ENCODE peak calls at places on chromosomes 3 and 15, in ten cellular contexts. One of them, this sample, is unnamed.

GRCh38 chr3:50268276-50268675 is 671 bp upstream of the SEMA3B start:
- DNase-seq in psoas muscle: no peak
- DNase-seq in heart left ventricle: no peak
- DNase-seq in suprapubic skin: no peak
- DNase-seq in CD8-positive, alpha-beta memory T cell: no peak
- DNase-seq in left lung: no peak
- DNase-seq in transverse colon: no peak
- DNase-seq in lower lobe of right lung: no peak
- DNase-seq in colonic mucosa: no peak
- DNase-seq in naive thymus-derived CD4-positive, alpha-beta T cell: no peak
- DNase-seq in this sample: no peak

GRCh38 chr15:37136666-37137065 is 36.3 kb upstream of the MEIS2 start:
- DNase-seq in psoas muscle: no peak
- DNase-seq in left lung: no peak
- DNase-seq in lower lobe of right lung: no peak
- DNase-seq in heart left ventricle: no peak
- DNase-seq in transverse colon: no peak
- DNase-seq in CD8-positive, alpha-beta memory T cell: no peak
- DNase-seq in suprapubic skin: no peak
- DNase-seq in naive thymus-derived CD4-positive, alpha-beta T cell: no peak
- DNase-seq in colonic mucosa: no peak
- DNase-seq in this sample: no peak

GRCh38 chr15:66043264-66043663 is 174.0 kb downstream of the RAB11A start:
- DNase-seq in psoas muscle: no peak
- DNase-seq in suprapubic skin: no peak
- DNase-seq in CD8-positive, alpha-beta memory T cell: no peak
- DNase-seq in lower lobe of right lung: no peak
- DNase-seq in naive thymus-derived CD4-positive, alpha-beta T cell: no peak
- DNase-seq in heart left ventricle: no peak
- DNase-seq in transverse colon: peak; percentile 36
- DNase-seq in colonic mucosa: peak; percentile 46
- DNase-seq in left lung: no peak
- DNase-seq in this sample: no peak

GRCh38 chr3:79148786-79149185 is 619.0 kb downstream of the ROBO1 start:
- DNase-seq in transverse colon: no peak
- DNase-seq in naive thymus-derived CD4-positive, alpha-beta T cell: no peak
- DNase-seq in psoas muscle: no peak
- DNase-seq in lower lobe of right lung: no peak
- DNase-seq in colonic mucosa: no peak
- DNase-seq in CD8-positive, alpha-beta memory T cell: no peak
- DNase-seq in heart left ventricle: no peak
- DNase-seq in suprapubic skin: no peak
- DNase-seq in left lung: no peak
- DNase-seq in this sample: no peak

GRCh38 chr15:63323798-63324651 is 46.6 kb downstream of the APH1B start:
- DNase-seq in naive thymus-derived CD4-positive, alpha-beta T cell: no peak
- DNase-seq in psoas muscle: no peak
- DNase-seq in heart left ventricle: no peak
- DNase-seq in transverse colon: no peak
- DNase-seq in lower lobe of right lung: no peak
- DNase-seq in colonic mucosa: no peak
- DNase-seq in suprapubic skin: no peak
- DNase-seq in CD8-positive, alpha-beta memory T cell: no peak
- DNase-seq in left lung: no peak
- DNase-seq in this sample: peak; percentile 71

GRCh38 chr15:75349851-75350588 is 3.2 kb downstream of the NEIL1 start:
- DNase-seq in colonic mucosa: peak; percentile 34
- DNase-seq in CD8-positive, alpha-beta memory T cell: peak; percentile 91
- DNase-seq in psoas muscle: no peak
- DNase-seq in suprapubic skin: no peak
- DNase-seq in lower lobe of right lung: peak; percentile 64
- DNase-seq in heart left ventricle: no peak
- DNase-seq in naive thymus-derived CD4-positive, alpha-beta T cell: peak; percentile 86
- DNase-seq in transverse colon: peak; percentile 66
- DNase-seq in left lung: peak; percentile 85
- DNase-seq in this sample: no peak

GRCh38 chr15:36832792-36833191 is 253.4 kb downstream of the CDIN1 start:
- DNase-seq in colonic mucosa: no peak
- DNase-seq in naive thymus-derived CD4-positive, alpha-beta T cell: no peak
- DNase-seq in heart left ventricle: no peak
- DNase-seq in suprapubic skin: no peak
- DNase-seq in lower lobe of right lung: no peak
- DNase-seq in left lung: no peak
- DNase-seq in transverse colon: no peak
- DNase-seq in CD8-positive, alpha-beta memory T cell: no peak
- DNase-seq in psoas muscle: no peak
- DNase-seq in this sample: no peak

GRCh38 chr15:95169701-95170459 is 938.5 kb downstream of the MCTP2 start:
- DNase-seq in transverse colon: peak; percentile 43
- DNase-seq in psoas muscle: peak; percentile 40
- DNase-seq in heart left ventricle: no peak
- DNase-seq in CD8-positive, alpha-beta memory T cell: no peak
- DNase-seq in naive thymus-derived CD4-positive, alpha-beta T cell: no peak
- DNase-seq in lower lobe of right lung: no peak
- DNase-seq in suprapubic skin: peak; percentile 87
- DNase-seq in left lung: peak; percentile 39
- DNase-seq in colonic mucosa: no peak
- DNase-seq in this sample: no peak

GRCh38 chr3:5389057-5389456 is 201.6 kb downstream of the EDEM1 start:
- DNase-seq in naive thymus-derived CD4-positive, alpha-beta T cell: no peak
- DNase-seq in CD8-positive, alpha-beta memory T cell: no peak
- DNase-seq in transverse colon: no peak
- DNase-seq in left lung: no peak
- DNase-seq in suprapubic skin: no peak
- DNase-seq in lower lobe of right lung: no peak
- DNase-seq in psoas muscle: no peak
- DNase-seq in colonic mucosa: no peak
- DNase-seq in heart left ventricle: no peak
- DNase-seq in this sample: no peak

GRCh38 chr15:93072440-93073394 is 16.3 kb downstream of the RGMA start:
- DNase-seq in suprapubic skin: no peak
- DNase-seq in left lung: peak; percentile 91
- DNase-seq in CD8-positive, alpha-beta memory T cell: no peak
- DNase-seq in transverse colon: peak; percentile 63
- DNase-seq in heart left ventricle: peak; percentile 89
- DNase-seq in psoas muscle: peak; percentile 90
- DNase-seq in lower lobe of right lung: peak; percentile 82
- DNase-seq in naive thymus-derived CD4-positive, alpha-beta T cell: no peak
- DNase-seq in colonic mucosa: peak; percentile 65
- DNase-seq in this sample: no peak

GRCh38 chr3:62319570-62320243 is 53.6 kb downstream of the FEZF2 start:
- DNase-seq in naive thymus-derived CD4-positive, alpha-beta T cell: no peak
- DNase-seq in left lung: no peak
- DNase-seq in heart left ventricle: no peak
- DNase-seq in CD8-positive, alpha-beta memory T cell: no peak
- DNase-seq in suprapubic skin: no peak
- DNase-seq in lower lobe of right lung: no peak
- DNase-seq in transverse colon: no peak
- DNase-seq in psoas muscle: no peak
- DNase-seq in colonic mucosa: no peak
- DNase-seq in this sample: no peak

GRCh38 chr3:79461129-79461792 is 306.5 kb downstream of the ROBO1 start:
- DNase-seq in naive thymus-derived CD4-positive, alpha-beta T cell: no peak
- DNase-seq in transverse colon: no peak
- DNase-seq in colonic mucosa: no peak
- DNase-seq in left lung: no peak
- DNase-seq in heart left ventricle: no peak
- DNase-seq in CD8-positive, alpha-beta memory T cell: no peak
- DNase-seq in psoas muscle: no peak
- DNase-seq in suprapubic skin: no peak
- DNase-seq in lower lobe of right lung: no peak
- DNase-seq in this sample: no peak

DNA sequence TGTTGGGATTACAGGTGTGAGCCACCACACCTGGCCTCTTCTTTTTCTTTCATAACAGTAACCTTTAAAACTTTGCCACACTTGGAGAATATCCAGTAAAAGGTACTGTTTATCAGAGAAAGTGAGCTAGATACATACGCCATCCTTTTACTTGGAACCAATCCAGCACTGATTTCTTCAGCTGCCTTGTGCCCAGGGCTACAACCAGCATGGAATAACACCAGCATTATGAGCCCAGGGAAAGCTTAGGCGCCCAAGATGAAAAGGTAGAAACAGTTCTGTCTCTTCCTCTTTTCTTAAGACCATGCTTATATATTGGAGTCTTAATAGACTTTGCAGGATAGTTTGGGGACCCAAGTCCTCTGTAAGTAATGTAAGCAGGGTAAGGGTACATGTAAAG is 8.4 kb downstream of the SKIC8 start:
- DNase-seq in left lung: no peak
- DNase-seq in CD8-positive, alpha-beta memory T cell: no peak
- DNase-seq in suprapubic skin: no peak
- DNase-seq in naive thymus-derived CD4-positive, alpha-beta T cell: no peak
- DNase-seq in psoas muscle: no peak
- DNase-seq in lower lobe of right lung: no peak
- DNase-seq in colonic mucosa: no peak
- DNase-seq in heart left ventricle: no peak
- DNase-seq in transverse colon: no peak
- DNase-seq in this sample: no peak
- H3K36me3 ChIP-seq in left lung: peaks cover 75% of the 10 kb centered on the region
- H3K36me3 ChIP-seq in CD8-positive, alpha-beta memory T cell: peaks cover 33% of the 10 kb centered on the region
- H3K36me3 ChIP-seq in suprapubic skin: peaks cover 58% of the 10 kb centered on the region
- H3K36me3 ChIP-seq in naive thymus-derived CD4-positive, alpha-beta T cell: peaks cover 5% of the 10 kb centered on the region
- H3K36me3 ChIP-seq in psoas muscle: peaks cover 82% of the 10 kb centered on the region
- H3K36me3 ChIP-seq in lower lobe of right lung: peaks cover 86% of the 10 kb centered on the region
- H3K36me3 ChIP-seq in colonic mucosa: no peaks in the 10 kb centered on the region
- H3K36me3 ChIP-seq in heart left ventricle: peaks cover 87% of the 10 kb centered on the region
- H3K36me3 ChIP-seq in transverse colon: peaks cover 6% of the 10 kb centered on the region
- H3K36me3 ChIP-seq in this sample: no peaks in the 10 kb centered on the region

GRCh38 chr3:126312326-126312725 is 44.9 kb downstream of the KLF15 start:
- DNase-seq in left lung: peak; percentile 12
- DNase-seq in psoas muscle: no peak
- DNase-seq in transverse colon: no peak
- DNase-seq in heart left ventricle: no peak
- DNase-seq in lower lobe of right lung: no peak
- DNase-seq in naive thymus-derived CD4-positive, alpha-beta T cell: no peak
- DNase-seq in suprapubic skin: peak; percentile 56
- DNase-seq in colonic mucosa: no peak
- DNase-seq in CD8-positive, alpha-beta memory T cell: no peak
- DNase-seq in this sample: no peak
- H3K27ac ChIP-seq in left lung: no peak overlapping the region
- H3K27ac ChIP-seq in psoas muscle: no peak overlapping the region
- H3K27ac ChIP-seq in transverse colon: no peak overlapping the region
- H3K27ac ChIP-seq in heart left ventricle: no peak overlapping the region
- H3K27ac ChIP-seq in lower lobe of right lung: no peak overlapping the region
- H3K27ac ChIP-seq in naive thymus-derived CD4-positive, alpha-beta T cell: no peak overlapping the region
- H3K27ac ChIP-seq in suprapubic skin: no peak overlapping the region
- H3K27ac ChIP-seq in colonic mucosa: no peak overlapping the region
- H3K27ac ChIP-seq in CD8-positive, alpha-beta memory T cell: no peak overlapping the region
- H3K27ac ChIP-seq in this sample: no peak overlapping the region

DNA sequence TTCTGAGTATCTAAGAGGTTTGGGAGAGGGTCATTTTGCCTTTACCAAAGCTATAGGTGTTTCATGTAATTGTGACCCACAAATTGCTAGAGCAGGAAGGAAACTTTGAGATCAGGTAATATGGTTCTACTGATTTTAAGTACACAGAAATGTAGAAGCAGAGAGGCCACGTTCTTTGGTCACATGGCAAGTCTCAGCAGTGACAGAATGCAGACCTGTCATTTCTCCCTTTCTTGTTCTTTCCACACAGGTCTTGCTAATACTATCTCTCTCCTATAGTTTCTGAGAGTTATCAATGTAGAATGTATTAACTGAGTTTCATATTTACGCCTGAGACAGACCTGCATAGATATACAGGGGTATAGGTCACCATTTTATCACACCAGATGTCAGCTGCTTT is 10.9 kb upstream of the RTP1 start:
- DNase-seq in CD8-positive, alpha-beta memory T cell: no peak
- DNase-seq in colonic mucosa: no peak
- DNase-seq in naive thymus-derived CD4-positive, alpha-beta T cell: no peak
- DNase-seq in left lung: no peak
- DNase-seq in heart left ventricle: no peak
- DNase-seq in psoas muscle: no peak
- DNase-seq in suprapubic skin: no peak
- DNase-seq in lower lobe of right lung: no peak
- DNase-seq in transverse colon: no peak
- DNase-seq in this sample: no peak
- H3K4me1 ChIP-seq in CD8-positive, alpha-beta memory T cell: no peaks in the 10 kb centered on the region
- H3K4me1 ChIP-seq in colonic mucosa: no peaks in the 10 kb centered on the region
- H3K4me1 ChIP-seq in naive thymus-derived CD4-positive, alpha-beta T cell: no peaks in the 10 kb centered on the region
- H3K4me1 ChIP-seq in left lung: no peaks in the 10 kb centered on the region
- H3K4me1 ChIP-seq in heart left ventricle: peaks cover 8% of the 10 kb centered on the region
- H3K4me1 ChIP-seq in psoas muscle: peaks cover 24% of the 10 kb centered on the region
- H3K4me1 ChIP-seq in suprapubic skin: peaks cover 8% of the 10 kb centered on the region
- H3K4me1 ChIP-seq in lower lobe of right lung: no peaks in the 10 kb centered on the region
- H3K4me1 ChIP-seq in transverse colon: peaks cover 4% of the 10 kb centered on the region
- H3K4me1 ChIP-seq in this sample: no peaks in the 10 kb centered on the region

GRCh38 chr15:81196576-81197254 is at the start of gene IL16:
- DNase-seq in left lung: no peak
- DNase-seq in suprapubic skin: no peak
- DNase-seq in naive thymus-derived CD4-positive, alpha-beta T cell: no peak
- DNase-seq in CD8-positive, alpha-beta memory T cell: no peak
- DNase-seq in psoas muscle: no peak
- DNase-seq in colonic mucosa: no peak
- DNase-seq in transverse colon: no peak
- DNase-seq in heart left ventricle: no peak
- DNase-seq in lower lobe of right lung: no peak
- DNase-seq in this sample: no peak

GRCh38 chr15:81195339-81195864 is 1.3 kb upstream of the IL16 start:
- DNase-seq in naive thymus-derived CD4-positive, alpha-beta T cell: no peak
- DNase-seq in transverse colon: no peak
- DNase-seq in suprapubic skin: peak; percentile 43
- DNase-seq in CD8-positive, alpha-beta memory T cell: no peak
- DNase-seq in colonic mucosa: no peak
- DNase-seq in heart left ventricle: no peak
- DNase-seq in psoas muscle: no peak
- DNase-seq in lower lobe of right lung: no peak
- DNase-seq in left lung: no peak
- DNase-seq in this sample: no peak

GRCh38 chr15:81199031-81199779 is 2.5 kb downstream of the IL16 start:
- DNase-seq in suprapubic skin: no peak
- DNase-seq in colonic mucosa: no peak
- DNase-seq in lower lobe of right lung: no peak
- DNase-seq in heart left ventricle: no peak
- DNase-seq in left lung: no peak
- DNase-seq in naive thymus-derived CD4-positive, alpha-beta T cell: no peak
- DNase-seq in transverse colon: no peak
- DNase-seq in psoas muscle: no peak
- DNase-seq in CD8-positive, alpha-beta memory T cell: no peak
- DNase-seq in this sample: no peak

GRCh38 chr15:81197688-81198281 is 1.1 kb downstream of the IL16 start:
- DNase-seq in transverse colon: no peak
- DNase-seq in psoas muscle: no peak
- DNase-seq in suprapubic skin: no peak
- DNase-seq in colonic mucosa: no peak
- DNase-seq in heart left ventricle: no peak
- DNase-seq in left lung: no peak
- DNase-seq in lower lobe of right lung: no peak
- DNase-seq in CD8-positive, alpha-beta memory T cell: no peak
- DNase-seq in naive thymus-derived CD4-positive, alpha-beta T cell: no peak
- DNase-seq in this sample: no peak

DNA sequence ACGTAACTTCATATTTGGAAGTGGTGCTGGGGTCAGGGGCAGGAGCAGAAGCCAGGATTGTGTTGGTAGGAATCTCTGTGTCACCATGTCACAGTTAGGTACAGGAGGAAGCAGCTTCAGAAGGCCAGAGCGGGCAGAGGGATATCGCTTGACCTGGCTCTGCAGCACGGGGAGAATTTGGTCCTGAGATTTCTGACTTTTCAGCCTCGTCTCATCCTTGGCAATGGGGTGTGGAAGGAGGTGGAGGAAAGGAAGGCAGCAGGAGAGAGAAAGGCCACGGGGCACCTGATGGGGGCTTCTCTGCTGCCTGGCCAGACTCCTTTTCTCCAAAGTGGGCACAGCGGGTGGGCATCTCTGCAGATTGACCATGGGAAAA is 564 bp downstream of the IL16 start:
- DNase-seq in suprapubic skin: no peak
- DNase-seq in left lung: no peak
- DNase-seq in naive thymus-derived CD4-positive, alpha-beta T cell: no peak
- DNase-seq in transverse colon: no peak
- DNase-seq in CD8-positive, alpha-beta memory T cell: no peak
- DNase-seq in heart left ventricle: no peak
- DNase-seq in psoas muscle: no peak
- DNase-seq in lower lobe of right lung: no peak
- DNase-seq in colonic mucosa: no peak
- DNase-seq in this sample: no peak
- H3K36me3 ChIP-seq in suprapubic skin: no peaks in the 10 kb centered on the region
- H3K36me3 ChIP-seq in left lung: no peaks in the 10 kb centered on the region
- H3K36me3 ChIP-seq in naive thymus-derived CD4-positive, alpha-beta T cell: no peaks in the 10 kb centered on the region
- H3K36me3 ChIP-seq in transverse colon: no peaks in the 10 kb centered on the region
- H3K36me3 ChIP-seq in CD8-positive, alpha-beta memory T cell: no peaks in the 10 kb centered on the region
- H3K36me3 ChIP-seq in heart left ventricle: no peaks in the 10 kb centered on the region
- H3K36me3 ChIP-seq in psoas muscle: no peaks in the 10 kb centered on the region
- H3K36me3 ChIP-seq in lower lobe of right lung: no peaks in the 10 kb centered on the region
- H3K36me3 ChIP-seq in colonic mucosa: no peaks in the 10 kb centered on the region
- H3K36me3 ChIP-seq in this sample: no peaks in the 10 kb centered on the region

This sample was measured in breast epithelium.